ENCODE peak calls at places on chromosome 1, in four cellular contexts. One of them, this sample, is unnamed.

GRCh38 chr1:206449566-206449965 is 20.7 kb upstream of the IKBKE start:
- DNase-seq in NCI-H2029 treated with DMSO at 0.1 percent for 48 hours: no peak
- DNase-seq in stimulated activated CD4-positive, alpha-beta T cell treated with anti-CD3 and anti-CD28 coated beads, Interleukin-1b, Interleukin-23, amount 100 ng/mL, for 24 hours: no peak
- DNase-seq in RPMI7951: no peak
- DNase-seq in this sample: no peak

GRCh38 chr1:94783342-94784264 is 36.6 kb upstream of the SLC44A3 start:
- DNase-seq in NCI-H2029 treated with DMSO at 0.1 percent for 48 hours: peak; percentile 52
- DNase-seq in stimulated activated CD4-positive, alpha-beta T cell treated with anti-CD3 and anti-CD28 coated beads, Interleukin-1b, Interleukin-23, amount 100 ng/mL, for 24 hours: no peak
- DNase-seq in RPMI7951: peak; percentile 76
- DNase-seq in this sample: peak; percentile 13

GRCh38 chr1:26833432-26834405 is 7.2 kb downstream of the ZDHHC18 start:
- DNase-seq in NCI-H2029 treated with DMSO at 0.1 percent for 48 hours: no peak
- DNase-seq in stimulated activated CD4-positive, alpha-beta T cell treated with anti-CD3 and anti-CD28 coated beads, Interleukin-1b, Interleukin-23, amount 100 ng/mL, for 24 hours: peak; percentile 48
- DNase-seq in RPMI7951: no peak
- DNase-seq in this sample: no peak

GRCh38 chr1:239434181-239434580 is 47.8 kb downstream of the CHRM3 start:
- DNase-seq in NCI-H2029 treated with DMSO at 0.1 percent for 48 hours: no peak
- DNase-seq in stimulated activated CD4-positive, alpha-beta T cell treated with anti-CD3 and anti-CD28 coated beads, Interleukin-1b, Interleukin-23, amount 100 ng/mL, for 24 hours: no peak
- DNase-seq in RPMI7951: no peak
- DNase-seq in this sample: no peak

GRCh38 chr1:217889401-217889800 is 258.3 kb downstream of the SPATA17 start:
- DNase-seq in NCI-H2029 treated with DMSO at 0.1 percent for 48 hours: no peak
- DNase-seq in stimulated activated CD4-positive, alpha-beta T cell treated with anti-CD3 and anti-CD28 coated beads, Interleukin-1b, Interleukin-23, amount 100 ng/mL, for 24 hours: no peak
- DNase-seq in RPMI7951: no peak
- DNase-seq in this sample: no peak

GRCh38 chr1:230681599-230681998 is 32.3 kb downstream of the AGT start:
- DNase-seq in NCI-H2029 treated with DMSO at 0.1 percent for 48 hours: peak; percentile 48
- DNase-seq in stimulated activated CD4-positive, alpha-beta T cell treated with anti-CD3 and anti-CD28 coated beads, Interleukin-1b, Interleukin-23, amount 100 ng/mL, for 24 hours: no peak
- DNase-seq in RPMI7951: peak; percentile 67
- DNase-seq in this sample: no peak

GRCh38 chr1:94527447-94528031 is 14.0 kb downstream of the F3 start:
- DNase-seq in NCI-H2029 treated with DMSO at 0.1 percent for 48 hours: no peak
- DNase-seq in stimulated activated CD4-positive, alpha-beta T cell treated with anti-CD3 and anti-CD28 coated beads, Interleukin-1b, Interleukin-23, amount 100 ng/mL, for 24 hours: no peak
- DNase-seq in RPMI7951: peak; percentile 57
- DNase-seq in this sample: no peak

GRCh38 chr1:28111157-28111556 is 22.7 kb upstream of the EYA3 start:
- DNase-seq in NCI-H2029 treated with DMSO at 0.1 percent for 48 hours: no peak
- DNase-seq in stimulated activated CD4-positive, alpha-beta T cell treated with anti-CD3 and anti-CD28 coated beads, Interleukin-1b, Interleukin-23, amount 100 ng/mL, for 24 hours: no peak
- DNase-seq in RPMI7951: no peak
- DNase-seq in this sample: no peak

GRCh38 chr1:221230605-221231004 is 351.4 kb downstream of the HLX start:
- DNase-seq in NCI-H2029 treated with DMSO at 0.1 percent for 48 hours: peak; percentile 13
- DNase-seq in stimulated activated CD4-positive, alpha-beta T cell treated with anti-CD3 and anti-CD28 coated beads, Interleukin-1b, Interleukin-23, amount 100 ng/mL, for 24 hours: no peak
- DNase-seq in RPMI7951: peak; percentile 48
- DNase-seq in this sample: no peak